ENCODE peak calls at places on chromosomes 4 and X, in eight cellular contexts. K, R, O, B, D, E, G and A are unnamed samples.
A peak's percentile ranks its signal among the peaks of the same experiment; 100 is the strongest.

GRCh38 chrX:19382500-19383145 is 38.9 kb downstream of the PDHA1 start:
- DNase-seq in K (no peak), R (peak; percentile 73), O (no peak), B (no peak), D (peak; percentile 14), E (peak; percentile 44), G (no peak), A (peak; percentile 72)

GRCh38 chr4:10808591-10808990 is 124.0 kb upstream of the CLNK start:
- DNase-seq in K (no peak), R (no peak), O (no peak), B (peak; percentile 55), D (no peak), E (peak; percentile 18), G (no peak), A (no peak)

GRCh38 chr4:48315728-48316630 is 25.4 kb upstream of the SLAIN2 start:
- DNase-seq in K (no peak), R (no peak), O (peak; percentile 5), B (no peak), D (no peak), E (peak; percentile 69), G (no peak), A (peak; percentile 41)

GRCh38 chrX:85288992-85289723 is 45.4 kb downstream of the ZNF711 start:
- DNase-seq in K (no peak), R (no peak), O (no peak), B (no peak), D (no peak), E (no peak), G (no peak), A (no peak)

GRCh38 chrX:7062276-7062675 is 85.2 kb upstream of the STS start:
- DNase-seq in K (no peak), R (no peak), O (no peak), B (no peak), D (no peak), E (peak; percentile 23), G (no peak), A (no peak)

GRCh38 chr4:153216546-153216945 is 12.3 kb downstream of the TRIM2 start:
- DNase-seq in K (no peak), R (no peak), O (no peak), B (no peak), D (no peak), E (no peak), G (no peak), A (no peak)

GRCh38 chr4:17613761-17614415 is 553 bp upstream of the MED28 start:
- DNase-seq in K (no peak), R (peak; percentile 23), O (peak; percentile 24), B (peak; percentile 40), D (no peak), E (peak; percentile 6), G (no peak), A (peak; percentile 28)

GRCh38 chr4:63795301-63795700 is 613.9 kb downstream of the TECRL start:
- DNase-seq in K (no peak), R (no peak), O (no peak), B (no peak), D (no peak), E (no peak), G (no peak), A (no peak)

GRCh38 chr4:42906906-42907774 is 14.6 kb downstream of the GRXCR1 start:
- DNase-seq in K (no peak), R (peak; percentile 9), O (no peak), B (no peak), D (no peak), E (peak; percentile 71), G (no peak), A (peak; percentile 12)

GRCh38 chrX:119391279-119391678 is 7.9 kb upstream of the SLC25A43 start:
- DNase-seq in K (no peak), R (peak; percentile 35), O (no peak), B (no peak), D (no peak), E (no peak), G (no peak), A (peak; percentile 7)

GRCh38 chr4:75634951-75635350 is 4.6 kb upstream of the CDKL2 start:
- DNase-seq in K (no peak), R (no peak), O (no peak), B (peak; percentile 34), D (no peak), E (no peak), G (no peak), A (no peak)

GRCh38 chr4:124970011-124970410 is 257.5 kb upstream of the ANKRD50 start:
- DNase-seq in K (no peak), R (no peak), O (no peak), B (no peak), D (no peak), E (peak; percentile 19), G (no peak), A (no peak)

GRCh38 chrX:17567821-17568220 is 169.5 kb upstream of the SCML1 start:
- DNase-seq in K (no peak), R (no peak), O (no peak), B (no peak), D (no peak), E (no peak), G (no peak), A (no peak)

GRCh38 chr4:187236491-187236890 is 512.8 kb upstream of the FAT1 start:
- DNase-seq in K (no peak), R (no peak), O (no peak), B (peak; percentile 73), D (no peak), E (peak; percentile 34), G (no peak), A (no peak)

GRCh38 chr4:54006755-54007154 is 57.6 kb downstream of the CHIC2 start:
- DNase-seq in K (no peak), R (no peak), O (no peak), B (no peak), D (no peak), E (no peak), G (no peak), A (no peak)

GRCh38 chr4:166318810-166319525 is 445.9 kb downstream of the TLL1 start:
- DNase-seq in K (no peak), R (no peak), O (no peak), B (peak; percentile 80), D (no peak), E (peak; percentile 90), G (no peak), A (no peak)

GRCh38 chr4:11585506-11585905 is 156.8 kb upstream of the HS3ST1 start:
- DNase-seq in K (no peak), R (peak; percentile 20), O (no peak), B (no peak), D (no peak), E (peak; percentile 55), G (no peak), A (no peak)

GRCh38 chrX:34382416-34382815 is 250.3 kb upstream of the FAM47A start:
- DNase-seq in K (no peak), R (no peak), O (no peak), B (peak; percentile 81), D (no peak), E (peak; percentile 56), G (no peak), A (no peak)

GRCh38 chr4:84237008-84237407 is 262.1 kb downstream of the NKX6-1 start:
- DNase-seq in K (no peak), R (no peak), O (no peak), B (no peak), D (no peak), E (peak; percentile 42), G (no peak), A (no peak)

GRCh38 chr4:78293841-78294301 is 236.7 kb downstream of the FRAS1 start:
- DNase-seq in K (no peak), R (no peak), O (no peak), B (peak; percentile 80), D (no peak), E (peak; percentile 77), G (no peak), A (no peak)

GRCh38 chrX:7074135-7074907 is 73.2 kb upstream of the STS start:
- DNase-seq in K (no peak), R (no peak), O (no peak), B (no peak), D (no peak), E (no peak), G (no peak), A (no peak)

GRCh38 chr4:117412661-117413060 is 327.3 kb upstream of the TRAM1L1 start:
- DNase-seq in K (no peak), R (no peak), O (no peak), B (no peak), D (no peak), E (no peak), G (no peak), A (no peak)

GRCh38 chr4:129641179-129641578 is 545.2 kb downstream of the C4orf33 start:
- DNase-seq in K (no peak), R (peak; percentile 56), O (no peak), B (peak; percentile 7), D (peak; percentile 32), E (peak; percentile 58), G (no peak), A (peak; percentile 61)

GRCh38 chr4:186132577-186133277 is 28.2 kb downstream of the FAM149A start:
- DNase-seq in K (no peak), R (no peak), O (no peak), B (peak; percentile 23), D (no peak), E (peak; percentile 65), G (no peak), A (no peak)

GRCh38 chrX:38494239-38494823 is 67.0 kb upstream of the TSPAN7 start:
- DNase-seq in K (no peak), R (no peak), O (no peak), B (no peak), D (no peak), E (no peak), G (no peak), A (peak; percentile 85)

GRCh38 chr4:128847074-128847724 is 37.7 kb downstream of the JADE1 start:
- DNase-seq in K (no peak), R (no peak), O (peak; percentile 30), B (no peak), D (no peak), E (no peak), G (no peak), A (no peak)

GRCh38 chrX:135324463-135324862 is 15.2 kb downstream of the ETDC start:
- DNase-seq in K (no peak), R (no peak), O (no peak), B (no peak), D (no peak), E (no peak), G (no peak), A (no peak)

GRCh38 chr4:11976726-11977263 is 548.1 kb upstream of the HS3ST1 start:
- DNase-seq in K (no peak), R (no peak), O (no peak), B (no peak), D (no peak), E (no peak), G (no peak), A (no peak)

GRCh38 chrX:148043456-148043855 is 62.3 kb downstream of the FMR1NB start:
- DNase-seq in K (no peak), R (no peak), O (no peak), B (peak; percentile 16), D (no peak), E (peak; percentile 91), G (no peak), A (no peak)

GRCh38 chr4:7901274-7901845 is 38.3 kb downstream of the AFAP1 start:
- DNase-seq in K (no peak), R (no peak), O (peak; percentile 27), B (no peak), D (no peak), E (no peak), G (no peak), A (peak; percentile 63)

GRCh38 chr4:6453688-6453990 is 18.8 kb downstream of the PPP2R2C start:
- DNase-seq in K (no peak), R (no peak), O (no peak), B (no peak), D (no peak), E (no peak), G (no peak), A (no peak)